ENCODE peak calls at places on chromosome 20, in eight cellular contexts. H, B, T, A, D, F, J and S are unnamed samples. For H3K9me3, the result is how much of the 10 kb centered on the place peaks cover.

GRCh38 chr20:22576273-22576672 is 8.1 kb downstream of the FOXA2 start:
- DNase-seq in H (no peak), B (no peak), T (no peak), A (no peak), D (no peak), F (no peak), J (no peak), S (no peak)

GRCh38 chr20:24778585-24779031 is 170.5 kb upstream of the CST7 start:
- DNase-seq in H (no peak), B (peak), T (no peak), A (peak), D (no peak), F (no peak), J (no peak), S (peak)

GRCh38 chr20:1895674-1896496 is 678 bp downstream of the SIRPA start:
- DNase-seq in H (peak), B (no peak), T (peak), A (no peak), D (peak), F (no peak), J (no peak), S (no peak)

GRCh38 chr20:40763646-40764295 is 74.7 kb upstream of the MAFB start:
- DNase-seq in H (no peak), B (no peak), T (no peak), A (no peak), D (peak), F (no peak), J (no peak), S (no peak)

GRCh38 chr20:1820137-1821074 is 74.8 kb upstream of the SIRPA start:
- DNase-seq in H (no peak), B (no peak), T (no peak), A (no peak), D (peak), F (no peak), J (no peak), S (no peak)

GRCh38 chr20:38156888-38157634 is 8.0 kb downstream of the TGM2 start:
- DNase-seq in H (no peak), B (no peak), T (peak), A (peak), D (peak), F (peak), J (no peak), S (no peak)

GRCh38 chr20:13913517-13913916 is 76.9 kb downstream of the SEL1L2 start:
- DNase-seq in H (no peak), B (no peak), T (no peak), A (no peak), D (no peak), F (no peak), J (no peak), S (no peak)

GRCh38 chr20:824490-824889 is 9.0 kb upstream of the FAM110A start:
- DNase-seq in H (no peak), B (no peak), T (no peak), A (no peak), D (no peak), F (no peak), J (no peak), S (no peak)

GRCh38 chr20:57663241-57663640 is 43.0 kb upstream of the ZBP1 start:
- DNase-seq in H (no peak), B (no peak), T (no peak), A (peak), D (no peak), F (peak), J (no peak), S (peak)

GRCh38 chr20:51660741-51661608 is 107.2 kb downstream of the ATP9A start:
- DNase-seq in H (no peak), B (no peak), T (no peak), A (no peak), D (peak), F (no peak), J (no peak), S (no peak)

GRCh38 chr20:44967207-44967807 is 995 bp downstream of the STK4 start:
- DNase-seq in H (no peak), B (peak), T (no peak), A (no peak), D (no peak), F (no peak), J (peak), S (no peak)

GRCh38 chr20:45957021-45957941 is 14.7 kb downstream of the ZNF335 start:
- DNase-seq in H (no peak), B (no peak), T (no peak), A (peak), D (no peak), F (no peak), J (no peak), S (peak)

GRCh38 chr20:61115627-61116026 is 136.4 kb upstream of the CDH4 start:
- DNase-seq in H (no peak), B (no peak), T (no peak), A (no peak), D (no peak), F (no peak), J (no peak), S (no peak)

GRCh38 chr20:39089797-39090196 is 127.7 kb downstream of the DHX35 start:
- DNase-seq in H (no peak), B (no peak), T (no peak), A (no peak), D (no peak), F (no peak), J (no peak), S (no peak)

GRCh38 chr20:3168079-3168828 is 5.1 kb downstream of the LZTS3 start:
- DNase-seq in H (no peak), B (no peak), T (no peak), A (peak), D (no peak), F (no peak), J (no peak), S (no peak)

GRCh38 chr20:44370639-44371218 is 15.2 kb downstream of the HNF4A start:
- DNase-seq in H (peak), B (no peak), T (no peak), A (no peak), D (no peak), F (no peak), J (no peak), S (no peak)

GRCh38 chr20:20225325-20225724 is 142.6 kb upstream of the INSM1 start:
- DNase-seq in H (no peak), B (no peak), T (no peak), A (no peak), D (no peak), F (no peak), J (no peak), S (no peak)

GRCh38 chr20:51326241-51326819 is 216.2 kb downstream of the NFATC2 start:
- DNase-seq in H (peak), B (peak), T (no peak), A (no peak), D (peak), F (peak), J (no peak), S (no peak)

GRCh38 chr20:51687071-51687470 is 81.1 kb downstream of the ATP9A start:
- DNase-seq in H (peak), B (no peak), T (no peak), A (no peak), D (peak), F (no peak), J (no peak), S (no peak)

GRCh38 chr20:20498081-20498861 is 130.4 kb downstream of the INSM1 start:
- DNase-seq in H (no peak), B (no peak), T (no peak), A (no peak), D (peak), F (no peak), J (no peak), S (no peak)

GRCh38 chr20:47295921-47296426 is 60.5 kb downstream of the ZMYND8 start:
- DNase-seq in H (no peak), B (no peak), T (no peak), A (no peak), D (no peak), F (no peak), J (no peak), S (no peak)

GRCh38 chr20:12882832-12883506 is 125.8 kb upstream of the SPTLC3 start:
- DNase-seq in H (no peak), B (no peak), T (no peak), A (no peak), D (peak), F (no peak), J (no peak), S (no peak)

GRCh38 chr20:14997791-14998190 is 660.4 kb upstream of the FLRT3 start:
- DNase-seq in H (no peak), B (no peak), T (no peak), A (no peak), D (peak), F (no peak), J (no peak), S (no peak)

GRCh38 chr20:10668677-10669368 is 5.0 kb downstream of the JAG1 start:
- DNase-seq in H (no peak), B (no peak), T (no peak), A (no peak), D (no peak), F (no peak), J (no peak), S (no peak)

GRCh38 chr20:4183361-4183760 is 168.0 kb upstream of the RNF24 start:
- DNase-seq in H (no peak), B (no peak), T (no peak), A (peak), D (no peak), F (no peak), J (no peak), S (no peak)

GRCh38 chr20:31861346-31862156 is 8.8 kb downstream of the DUSP15 start:
- DNase-seq in H (peak), B (peak), T (peak), A (peak), D (peak), F (peak), J (peak), S (no peak)

GRCh38 chr20:14925286-14925685 is 587.9 kb upstream of the FLRT3 start:
- DNase-seq in H (no peak), B (no peak), T (no peak), A (no peak), D (peak), F (no peak), J (no peak), S (no peak)

GRCh38 chr20:21229163-21229562 is 74.0 kb upstream of the XRN2 start:
- DNase-seq in H (peak), B (no peak), T (no peak), A (no peak), D (no peak), F (no peak), J (no peak), S (no peak)

GRCh38 chr20:44908987-44909871 is 631 bp upstream of the PABPC1L start:
- DNase-seq in H (no peak), B (no peak), T (no peak), A (no peak), D (peak), F (no peak), J (no peak), S (no peak)

GRCh38 chr20:33732166-33732970 is 572 bp downstream of the ZNF341 start:
- DNase-seq in H (peak), B (peak), T (peak), A (peak), D (peak), F (no peak), J (peak), S (peak)

GRCh38 chr20:14948416-14948815 is 611.0 kb upstream of the FLRT3 start:
- DNase-seq in H (no peak), B (no peak), T (no peak), A (no peak), D (no peak), F (no peak), J (no peak), S (no peak)

DNA sequence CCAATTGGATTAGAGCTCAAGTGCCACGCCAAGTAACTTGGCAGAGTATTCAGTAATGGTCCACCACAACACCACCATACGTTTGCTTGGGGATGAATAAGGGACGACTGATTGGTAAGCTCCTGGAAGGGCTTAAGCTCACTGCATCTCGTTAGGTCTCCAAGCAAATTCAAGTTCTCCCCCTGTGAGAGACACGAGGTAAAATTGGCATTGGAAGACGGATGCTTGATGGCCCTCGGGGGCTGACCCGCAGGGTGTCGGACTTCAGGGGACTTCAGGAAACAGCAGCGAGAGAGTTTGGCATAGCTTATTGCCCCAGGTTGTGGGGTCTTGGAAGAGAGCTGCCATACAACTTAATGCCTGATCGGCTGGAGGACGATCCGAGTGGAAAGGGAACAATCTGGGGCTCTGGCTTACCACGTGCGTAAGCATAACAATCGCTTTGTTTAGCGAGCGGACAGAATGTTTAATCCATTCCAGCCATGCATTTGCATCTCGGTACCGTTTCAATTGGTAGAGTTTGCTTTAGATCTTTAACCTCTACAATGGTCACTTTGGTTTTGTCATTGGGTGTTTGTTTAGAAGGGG is 4.8 kb upstream of the ZNFX1 start:
- DNase-seq in H (no peak), B (no peak), T (no peak), A (no peak), D (no peak), F (no peak), J (no peak), S (no peak)
- H3K27ac ChIP-seq in H (peak), B (no peak), T (no peak), A (no peak), D (no peak), F (no peak), J (no peak), S (no peak)

DNA sequence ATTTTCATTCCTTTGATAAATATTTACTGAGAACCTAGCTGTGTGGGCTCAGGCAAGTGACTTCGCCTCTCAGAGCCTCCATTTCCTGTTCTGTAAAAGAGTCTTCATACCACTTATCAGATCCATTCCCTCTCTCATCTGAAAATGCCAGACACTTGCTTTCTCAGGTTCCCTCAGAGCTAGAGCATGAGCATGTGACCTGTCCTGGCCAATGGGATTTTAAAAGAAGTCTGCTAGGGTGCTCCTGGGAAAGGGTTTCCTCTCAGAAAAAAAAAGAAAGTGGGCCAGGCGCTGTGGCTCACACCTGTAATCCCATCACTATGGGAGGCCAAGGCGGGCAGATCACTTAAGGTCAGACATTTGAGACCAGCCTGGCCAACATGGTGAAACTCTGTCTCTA is 5.3 kb downstream of the KCNB1 start:
- DNase-seq in H (no peak), B (no peak), T (no peak), A (no peak), D (no peak), F (no peak), J (no peak), S (no peak)
- H3K9me3 ChIP-seq in H (under half), B (under half), T (under half), A (under half), D (under half), F (under half), J (under half), S (under half)

GRCh38 chr20:37120497-37120896 is 24.7 kb upstream of the RBL1 start:
- DNase-seq in H (no peak), B (no peak), T (no peak), A (no peak), D (no peak), F (no peak), J (no peak), S (no peak)

GRCh38 chr20:37123441-37123840 is 27.6 kb upstream of the RBL1 start:
- DNase-seq in H (no peak), B (no peak), T (no peak), A (no peak), D (no peak), F (no peak), J (no peak), S (no peak)

GRCh38 chr20:37114012-37114411 is 18.2 kb upstream of the RBL1 start:
- DNase-seq in H (no peak), B (no peak), T (no peak), A (no peak), D (no peak), F (no peak), J (no peak), S (no peak)

DNA sequence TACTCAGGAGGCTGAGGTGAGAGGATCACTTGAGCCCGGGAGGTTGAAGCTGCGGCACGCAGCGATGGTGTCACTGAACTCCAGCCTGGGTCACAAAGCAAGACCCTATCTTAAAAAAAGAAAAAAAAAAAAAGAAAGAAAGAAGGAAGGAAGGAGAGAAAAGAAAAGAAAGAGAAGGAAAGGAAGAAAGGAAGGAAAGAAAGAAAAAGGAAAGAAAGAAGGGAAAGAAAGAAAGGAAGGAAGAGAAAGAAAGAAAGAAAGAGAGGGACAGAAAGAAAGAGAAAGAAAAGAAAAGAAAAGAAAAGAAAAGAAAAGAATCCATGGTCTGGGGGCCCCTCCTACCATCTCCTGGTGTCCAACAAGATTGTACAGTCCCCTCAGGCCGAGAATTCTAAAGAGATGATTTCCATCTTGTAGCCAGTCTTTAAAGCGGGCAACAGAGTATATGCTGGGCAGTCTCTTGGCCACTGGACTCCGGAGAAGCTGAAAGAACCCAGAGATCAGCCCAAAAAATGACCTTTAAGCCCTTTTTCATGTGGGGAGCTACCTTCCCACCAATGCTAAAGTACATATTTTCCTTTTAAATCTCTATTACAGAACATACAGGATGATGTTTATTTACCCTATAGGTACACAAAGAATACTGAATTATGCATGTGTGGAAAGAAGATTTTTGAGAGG is 23.7 kb upstream of the RBL1 start:
- DNase-seq in H (no peak), B (no peak), T (no peak), A (no peak), D (no peak), F (no peak), J (no peak), S (no peak)
- H3K27ac ChIP-seq in H (no peak), B (no peak), T (no peak), A (no peak), D (no peak), F (no peak), J (no peak), S (no peak)

DNA sequence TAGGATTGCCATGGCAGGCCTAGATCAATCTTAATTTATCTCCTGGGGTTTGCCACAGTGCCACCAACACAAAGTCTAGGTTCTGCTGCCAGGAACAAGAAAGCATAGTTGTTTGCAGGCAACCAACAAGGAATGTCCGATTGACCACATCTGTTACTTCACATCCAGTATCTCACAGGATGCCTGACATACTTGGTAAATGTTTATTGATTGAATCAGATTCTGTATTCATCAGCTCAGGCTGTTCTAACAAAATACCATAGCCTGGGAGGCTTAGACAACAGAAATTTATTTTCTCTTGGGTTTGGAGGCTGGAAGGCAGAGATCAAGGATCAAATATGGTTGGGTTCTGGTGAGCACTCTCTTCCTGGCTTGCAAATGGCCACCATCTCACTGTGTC is 26.3 kb upstream of the MC3R start:
- DNase-seq in H (no peak), B (no peak), T (no peak), A (no peak), D (no peak), F (no peak), J (no peak), S (no peak)
- H3K9me3 ChIP-seq in H (under half), B (under half), T (under half), A (under half), D (under half), F (under half), J (under half), S (under half)

DNA sequence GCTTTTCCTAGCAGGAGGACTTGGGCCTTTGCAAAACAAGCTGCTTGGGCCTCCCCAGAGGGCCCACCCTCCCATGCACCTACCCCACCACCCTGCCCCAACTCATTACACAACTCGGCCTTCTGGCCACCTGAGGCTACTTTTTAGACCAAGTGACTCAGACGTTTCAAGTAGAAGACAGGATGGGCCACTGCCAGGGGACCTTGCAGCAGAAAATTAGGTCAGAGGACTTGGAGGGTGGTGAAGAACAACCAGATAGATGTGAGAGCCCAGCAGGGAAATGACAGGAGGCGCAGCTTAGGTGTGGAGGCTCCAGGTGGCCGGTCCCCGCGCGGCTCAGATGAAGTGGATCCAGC is 1.4 kb downstream of the PPP1R3D start:
- DNase-seq in H (no peak), B (no peak), T (peak), A (no peak), D (no peak), F (peak), J (no peak), S (peak)
- H3K27ac ChIP-seq in H (no peak), B (no peak), T (peak), A (no peak), D (no peak), F (peak), J (no peak), S (no peak)

GRCh38 chr20:56207656-56208055 is 40.9 kb upstream of the MC3R start:
- DNase-seq in H (no peak), B (no peak), T (no peak), A (no peak), D (no peak), F (no peak), J (no peak), S (no peak)
- H3K9me3 ChIP-seq in H (under half), B (under half), T (under half), A (under half), D (under half), F (under half), J (under half), S (under half)

GRCh38 chr20:63538204-63539091 is 1.3 kb upstream of the PTK6 start:
- DNase-seq in H (peak), B (no peak), T (no peak), A (peak), D (peak), F (peak), J (peak), S (no peak)
- H3K27ac ChIP-seq in H (peak), B (peak), T (no peak), A (no peak), D (no peak), F (no peak), J (peak), S (peak)

GRCh38 chr20:30487947-30488926 is 769.2 kb upstream of the DEFB115 start:
- DNase-seq in H (no peak), B (no peak), T (no peak), A (no peak), D (no peak), F (no peak), J (no peak), S (no peak)
- H3K9me3 ChIP-seq in H (under half), B (under half), T (under half), A (under half), D (under half), F (under half), J (under half), S (under half)

GRCh38 chr20:53752583-53752970 is 158.9 kb upstream of the ZNF217 start:
- DNase-seq in H (no peak), B (no peak), T (no peak), A (no peak), D (no peak), F (no peak), J (no peak), S (no peak)
- H3K27ac ChIP-seq in H (peak), B (peak), T (no peak), A (no peak), D (no peak), F (no peak), J (peak), S (peak)